ENCODE peak calls at places on chromosomes 11 and 22, in six cellular contexts. B is SJSA1; L is CD8-positive, alpha-beta T cell; H is neuronal stem cell; K is uterus; W is A549. C is an unnamed sample.

GRCh38 chr11:104320091-104320490 is 156.1 kb upstream of the PDGFD start:
- DNase-seq in W (no peak), K (no peak), L (no peak), H (no peak), B (no peak), C (no peak)

GRCh38 chr11:35146074-35146521 is 7.1 kb downstream of the CD44 start:
- DNase-seq in H (no peak), W (no peak), K (no peak), L (peak; percentile 40), B (no peak), C (no peak)

GRCh38 chr11:3412837-3413236 is 33.9 kb upstream of the ZNF195 start:
- DNase-seq in B (no peak), L (no peak), W (no peak), H (no peak), K (no peak), C (no peak)

GRCh38 chr22:37817705-37818311 is 5.4 kb upstream of the GALR3 start:
- DNase-seq in B (peak; percentile 81), H (peak; percentile 78), K (peak; percentile 79), L (peak; percentile 76), W (peak; percentile 69), C (peak; percentile 76)

GRCh38 chr11:82117339-82117738 is 616.3 kb downstream of the FAM181B start:
- DNase-seq in B (no peak), L (no peak), W (no peak), K (no peak), H (no peak), C (no peak)

GRCh38 chr11:17275376-17276235 is 933 bp upstream of the NUCB2 start:
- DNase-seq in H (no peak), W (no peak), L (no peak), K (no peak), B (no peak), C (no peak)

GRCh38 chr11:96238563-96239166 is 104.3 kb downstream of the MAML2 start:
- DNase-seq in L (no peak), B (no peak), K (no peak), H (no peak), W (no peak), C (no peak)

GRCh38 chr22:17239156-17239701 is 20.0 kb upstream of the ADA2 start:
- DNase-seq in B (no peak), H (no peak), K (no peak), W (no peak), L (no peak), C (no peak)

GRCh38 chr11:123822591-123822990 is 16.4 kb upstream of the OR6M1 start:
- DNase-seq in K (peak; percentile 17), H (no peak), W (no peak), L (no peak), B (no peak), C (no peak)

GRCh38 chr22:39610766-39611165 is 40.2 kb downstream of the CACNA1I start:
- DNase-seq in B (no peak), K (no peak), W (no peak), L (no peak), H (no peak), C (no peak)

GRCh38 chr11:72833792-72834501 is 19.7 kb downstream of the ATG16L2 start:
- DNase-seq in H (no peak), L (no peak), W (no peak), B (no peak), K (peak; percentile 66), C (no peak)

GRCh38 chr11:18696638-18697225 is 1.8 kb upstream of the TMEM86A start:
- DNase-seq in L (no peak), K (no peak), W (no peak), B (no peak), H (no peak), C (no peak)

GRCh38 chr11:69295995-69296889 is 2.3 kb downstream of the MYEOV start:
- DNase-seq in L (no peak), B (no peak), H (no peak), W (no peak), K (no peak), C (no peak)

GRCh38 chr11:134386945-134387344 is 25.1 kb downstream of the B3GAT1 start:
- DNase-seq in B (no peak), W (no peak), L (no peak), H (no peak), K (no peak), C (no peak)

GRCh38 chr11:1454576-1454975 is 32.0 kb downstream of the MOB2 start:
- DNase-seq in H (no peak), L (no peak), W (no peak), K (no peak), B (no peak), C (no peak)

GRCh38 chr11:115724709-115725108 is 220.5 kb upstream of the CADM1 start:
- DNase-seq in B (no peak), L (no peak), H (no peak), K (no peak), W (no peak), C (no peak)

GRCh38 chr11:15276616-15277015 is 161.9 kb downstream of the INSC start:
- DNase-seq in L (no peak), B (no peak), K (no peak), W (no peak), H (peak; percentile 26), C (no peak)

GRCh38 chr11:76765863-76766350 is 17.2 kb upstream of the TSKU start:
- DNase-seq in K (no peak), B (no peak), H (no peak), W (no peak), L (no peak), C (no peak)

GRCh38 chr22:23743303-23743705 is 7.6 kb downstream of the ZNF70 start:
- DNase-seq in B (no peak), K (no peak), H (no peak), W (no peak), L (no peak), C (no peak)

GRCh38 chr22:20291249-20291586 is 23.1 kb upstream of the RTN4R start:
- DNase-seq in K (no peak), H (no peak), B (no peak), L (no peak), W (no peak), C (no peak)

GRCh38 chr11:2731285-2732125 is 31.7 kb upstream of the KCNQ1OT1 start:
- DNase-seq in B (no peak), K (no peak), H (no peak), W (no peak), L (no peak), C (no peak)

GRCh38 chr11:22787565-22788162 is 41.9 kb downstream of the SVIP start:
- DNase-seq in H (peak; percentile 23), K (no peak), L (no peak), B (no peak), W (peak; percentile 8), C (peak; percentile 31)

GRCh38 chr11:120431633-120432032 is 79.9 kb upstream of the GRIK4 start:
- DNase-seq in H (no peak), L (no peak), W (peak; percentile 19), K (no peak), B (peak; percentile 48), C (no peak)

GRCh38 chr22:35116269-35116668 is 50.3 kb downstream of the ISX start:
- DNase-seq in H (no peak), K (no peak), L (no peak), W (no peak), B (no peak), C (no peak)

GRCh38 chr11:114183041-114183511 is 113.1 kb upstream of the NNMT start:
- DNase-seq in L (peak; percentile 69), H (no peak), K (peak; percentile 83), W (no peak), B (no peak), C (peak; percentile 20)

GRCh38 chr11:124752471-124753100 is 531 bp upstream of the VSIG2 start:
- DNase-seq in L (no peak), H (no peak), K (no peak), W (no peak), B (no peak), C (no peak)

GRCh38 chr11:63666874-63667273 is 4.3 kb downstream of the ATL3 start:
- DNase-seq in H (no peak), L (no peak), W (no peak), B (no peak), K (no peak), C (no peak)

GRCh38 chr11:63667993-63668392 is 3.2 kb downstream of the ATL3 start:
- DNase-seq in L (no peak), H (no peak), W (peak; percentile 60), B (peak; percentile 74), K (no peak), C (no peak)

GRCh38 chr11:63670077-63670737 is 969 bp downstream of the ATL3 start:
- DNase-seq in L (no peak), W (no peak), K (no peak), B (no peak), H (no peak), C (no peak)

GRCh38 chr11:63670738-63671321 is 346 bp downstream of the ATL3 start:
- DNase-seq in B (peak; percentile 74), L (peak; percentile 16), W (peak; percentile 62), H (no peak), K (peak; percentile 56), C (peak; percentile 15)

GRCh38 chr11:63668396-63668795 is 2.8 kb downstream of the ATL3 start:
- DNase-seq in W (no peak), H (no peak), B (no peak), K (no peak), L (no peak), C (no peak)
- H3K27ac ChIP-seq in W (peak overlapping the region; percentile 96), H (no peak overlapping the region), B (peak overlapping the region; percentile 78), K (peak overlapping the region; percentile 99), L (no peak overlapping the region), C (no peak overlapping the region)

GRCh38 chr22:22454997-22455396 is 53.5 kb downstream of the ZNF280B start:
- DNase-seq in B (no peak), W (no peak), H (no peak), L (no peak), K (no peak), C (no peak)
- H3K9me3 ChIP-seq in B (peaks cover 6% of the 10 kb centered on the region), W (peaks cover 20% of the 10 kb centered on the region), H (peaks cover 10% of the 10 kb centered on the region), L (peaks cover 15% of the 10 kb centered on the region), K (peaks cover 10% of the 10 kb centered on the region), C (no peaks in the 10 kb centered on the region)

DNA sequence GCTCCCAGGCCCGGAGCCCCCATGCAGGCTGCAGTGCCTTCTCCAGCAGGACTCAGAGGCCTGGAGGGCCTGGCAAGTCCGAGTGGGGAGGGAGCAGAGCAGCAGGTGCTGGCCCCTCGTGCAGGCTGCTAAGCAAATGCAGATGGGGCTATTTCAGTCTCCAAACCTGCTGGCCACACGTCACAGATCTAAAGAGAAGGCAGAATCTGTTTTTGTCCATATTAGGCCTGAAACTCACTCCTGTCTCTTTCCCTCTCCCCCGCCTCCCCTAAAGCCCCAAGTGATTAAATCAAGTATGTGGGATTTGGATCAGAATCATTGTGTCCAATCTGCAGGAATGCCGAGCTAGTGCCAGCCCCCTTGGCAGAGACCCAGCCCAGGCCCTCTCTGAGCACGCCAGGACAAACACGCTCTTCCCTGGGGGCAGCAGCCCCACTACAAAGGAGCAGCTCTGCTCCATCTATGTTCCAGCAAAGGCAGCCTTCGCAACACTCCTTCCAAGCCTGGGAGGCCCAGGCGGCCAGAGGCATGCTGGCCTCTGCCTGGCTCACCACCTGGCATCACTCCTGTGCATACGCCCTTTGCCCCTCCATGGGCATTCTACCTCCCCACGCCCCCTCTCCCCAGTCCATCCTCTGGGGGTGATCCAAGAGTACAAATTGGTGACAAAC is 26.5 kb downstream of the RPL27A start:
- DNase-seq in K (peak; percentile 98), B (peak; percentile 85), W (no peak), L (no peak), H (no peak), C (no peak)
- H3K27ac ChIP-seq in K (peak overlapping the region; percentile 94), B (peak overlapping the region; percentile 14), W (no peak overlapping the region), L (no peak overlapping the region), H (no peak overlapping the region), C (no peak overlapping the region)

DNA sequence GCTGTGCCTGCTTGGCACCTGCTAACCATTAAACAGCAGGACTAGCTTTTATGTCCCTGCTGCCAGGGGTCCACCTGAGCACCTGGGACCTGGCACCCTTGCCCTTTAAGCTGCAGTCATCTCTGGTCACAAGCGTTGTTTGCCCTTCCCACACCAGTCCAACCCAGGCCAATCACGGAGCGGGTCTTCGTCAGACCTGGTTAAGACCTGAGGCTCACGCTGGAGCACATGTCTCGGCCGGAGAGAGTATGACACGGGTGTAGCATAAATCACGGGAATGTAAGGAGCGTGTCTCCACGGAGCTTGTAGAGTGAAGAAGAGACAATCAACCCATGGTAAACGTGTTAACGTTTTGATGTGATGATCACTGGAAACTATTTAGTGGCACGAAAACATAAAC is 847.3 kb downstream of the BRD1 start:
- DNase-seq in L (no peak), H (no peak), W (no peak), B (no peak), K (no peak), C (no peak)
- H3K9me3 ChIP-seq in L (no peaks in the 10 kb centered on the region), H (peaks cover 9% of the 10 kb centered on the region), W (no peaks in the 10 kb centered on the region), B (no peaks in the 10 kb centered on the region), K (no peaks in the 10 kb centered on the region), C (no peaks in the 10 kb centered on the region)

C was measured in naive thymus-derived CD4-positive, alpha-beta T cell.